ENCODE peak calls at places on chromosomes 7 and 10, in four cellular contexts. R, E, Z and L are unnamed samples.

GRCh38 chr7:85103352-85103751 is 83.5 kb downstream of the SEMA3D start:
- DNase-seq in R (no peak), E (no peak), Z (peak; percentile 23), L (no peak)

GRCh38 chr10:12735843-12736462 is 265.6 kb downstream of the CCDC3 start:
- DNase-seq in R (no peak), E (no peak), Z (no peak), L (no peak)

GRCh38 chr10:113620486-113620885 is 43.4 kb downstream of the NRAP start:
- DNase-seq in R (no peak), E (no peak), Z (no peak), L (no peak)

GRCh38 chr7:2707481-2707880 is 19.5 kb downstream of the AMZ1 start:
- DNase-seq in R (no peak), E (no peak), Z (no peak), L (no peak)

GRCh38 chr10:128173383-128173782 is 47.2 kb upstream of the MKI67 start:
- DNase-seq in R (peak; percentile 41), E (no peak), Z (peak; percentile 37), L (no peak)

GRCh38 chr7:129828078-129828762 is 124.5 kb downstream of the UBE2H start:
- DNase-seq in R (no peak), E (no peak), Z (no peak), L (no peak)

GRCh38 chr7:88377421-88377820 is 70.7 kb upstream of the STEAP4 start:
- DNase-seq in R (no peak), E (no peak), Z (peak; percentile 75), L (no peak)

GRCh38 chr7:43729214-43729923 is at the start of gene COA1:
- DNase-seq in R (peak; percentile 82), E (peak; percentile 83), Z (peak; percentile 95), L (peak; percentile 78)

GRCh38 chr7:493661-494251 is 25.9 kb downstream of the PDGFA start:
- DNase-seq in R (no peak), E (no peak), Z (no peak), L (no peak)

GRCh38 chr10:5400843-5401242 is 3.8 kb downstream of the TUBAL3 start:
- DNase-seq in R (no peak), E (no peak), Z (no peak), L (no peak)

GRCh38 chr7:37421820-37422219 is 26.8 kb downstream of the ELMO1 start:
- DNase-seq in R (no peak), E (no peak), Z (no peak), L (no peak)

GRCh38 chr7:158011941-158012340 is 575.7 kb downstream of the PTPRN2 start:
- DNase-seq in R (no peak), E (no peak), Z (no peak), L (no peak)

GRCh38 chr7:151243411-151244155 is 4.9 kb downstream of the SMARCD3 start:
- DNase-seq in R (no peak), E (no peak), Z (no peak), L (no peak)

GRCh38 chr10:12193193-12193592 is 2.5 kb downstream of the NUDT5 start:
- DNase-seq in R (no peak), E (no peak), Z (peak; percentile 77), L (no peak)

GRCh38 chr7:116138202-116138801 is 72.0 kb upstream of the TES start:
- DNase-seq in R (peak; percentile 52), E (peak; percentile 37), Z (peak; percentile 77), L (no peak)

GRCh38 chr10:1168763-1169162 is 112.6 kb downstream of the WDR37 start:
- DNase-seq in R (no peak), E (no peak), Z (no peak), L (no peak)

GRCh38 chr7:55545496-55545895 is 26.8 kb downstream of the VOPP1 start:
- DNase-seq in R (no peak), E (no peak), Z (peak; percentile 99), L (no peak)

GRCh38 chr10:5094265-5095205 is at the start of gene AKR1C3:
- DNase-seq in R (peak; percentile 78), E (no peak), Z (peak; percentile 82), L (no peak)

GRCh38 chr7:130334274-130334673 is 10.3 kb upstream of the CPA5 start:
- DNase-seq in R (no peak), E (no peak), Z (no peak), L (no peak)

GRCh38 chr7:79227035-79227434 is 226.4 kb downstream of the MAGI2 start:
- DNase-seq in R (no peak), E (no peak), Z (no peak), L (no peak)

GRCh38 chr10:14839305-14839695 is 1.2 kb downstream of the HSPA14 start:
- DNase-seq in R (no peak), E (no peak), Z (no peak), L (no peak)

GRCh38 chr10:14838582-14839304 is 637 bp downstream of the HSPA14 start:
- DNase-seq in R (peak; percentile 18), E (peak; percentile 39), Z (peak; percentile 24), L (peak; percentile 43)

GRCh38 chr10:14837003-14837755 is 658 bp downstream of the CDNF start:
- DNase-seq in R (peak; percentile 6), E (no peak), Z (peak; percentile 54), L (no peak)

GRCh38 chr10:14840178-14840577 is 2.1 kb downstream of the HSPA14 start:
- DNase-seq in R (no peak), E (no peak), Z (no peak), L (no peak)

GRCh38 chr10:14837756-14838581 is at the start of the genes CDNF, HSPA14 and MSANTD7:
- DNase-seq in R (peak; percentile 98), E (peak; percentile 99), Z (peak; percentile 99), L (peak; percentile 100)
- TF ChIP-seq CTCF in R (peak; percentile 13), E (no peak), Z (no peak), L (no peak)

GRCh38 chr7:35725280-35725680 is 30.3 kb upstream of the HERPUD2 start:
- DNase-seq in R (peak; percentile 30), E (peak; percentile 69), Z (no peak), L (no peak)
- TF ChIP-seq CTCF in R (peak; percentile 67), E (peak; percentile 62), Z (no peak), L (no peak)

GRCh38 chr10:34998940-34999339 is 91.2 kb downstream of the CUL2 start:
- DNase-seq in R (no peak), E (no peak), Z (no peak), L (no peak)

GRCh38 chr10:34995925-34996324 is 94.2 kb downstream of the CUL2 start:
- DNase-seq in R (no peak), E (no peak), Z (no peak), L (no peak)

GRCh38 chr10:34993782-34994181 is 96.4 kb downstream of the CUL2 start:
- DNase-seq in R (no peak), E (no peak), Z (no peak), L (no peak)

GRCh38 chr10:34996843-34997242 is 93.3 kb downstream of the CUL2 start:
- DNase-seq in R (no peak), E (no peak), Z (peak; percentile 13), L (no peak)

DNA sequence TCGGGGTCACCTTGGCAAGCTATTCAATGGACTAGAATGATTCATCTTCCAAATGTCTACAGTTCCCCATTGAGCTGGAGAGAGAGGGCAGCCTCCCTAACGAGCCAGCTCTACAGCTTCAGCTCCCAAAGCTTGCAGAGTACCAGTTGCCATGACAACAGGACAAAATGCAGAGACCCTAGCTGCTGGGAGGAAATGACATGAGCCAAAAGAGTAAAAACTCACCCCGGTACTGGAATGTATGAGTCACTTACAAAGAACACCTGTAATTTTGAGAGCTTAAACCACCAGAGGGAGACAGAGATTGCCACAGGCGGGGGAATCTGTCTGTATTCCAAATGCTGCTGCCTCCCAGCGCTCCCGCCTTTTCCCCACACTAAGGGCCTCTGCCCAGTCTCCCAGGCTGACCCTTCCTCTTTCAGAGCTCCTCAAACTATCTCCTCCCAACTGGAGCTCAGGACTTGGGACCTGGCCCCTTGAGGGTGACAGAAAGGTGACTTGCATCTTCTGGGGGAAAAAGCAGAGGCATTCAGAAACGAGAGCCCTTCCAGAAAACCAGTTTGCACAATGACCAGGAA is 95.5 kb downstream of the CUL2 start:
- DNase-seq in R (peak; percentile 79), E (peak; percentile 81), Z (peak; percentile 89), L (peak; percentile 56)
- TF ChIP-seq CTCF in R (peak; percentile 83), E (peak; percentile 55), Z (peak; percentile 83), L (peak; percentile 75)

GRCh38 chr7:135181261-135181928 is 10.9 kb upstream of the CYREN start:
- DNase-seq in R (no peak), E (no peak), Z (no peak), L (no peak)
- TF ChIP-seq CTCF in R (no peak), E (no peak), Z (no peak), L (no peak)

DNA sequence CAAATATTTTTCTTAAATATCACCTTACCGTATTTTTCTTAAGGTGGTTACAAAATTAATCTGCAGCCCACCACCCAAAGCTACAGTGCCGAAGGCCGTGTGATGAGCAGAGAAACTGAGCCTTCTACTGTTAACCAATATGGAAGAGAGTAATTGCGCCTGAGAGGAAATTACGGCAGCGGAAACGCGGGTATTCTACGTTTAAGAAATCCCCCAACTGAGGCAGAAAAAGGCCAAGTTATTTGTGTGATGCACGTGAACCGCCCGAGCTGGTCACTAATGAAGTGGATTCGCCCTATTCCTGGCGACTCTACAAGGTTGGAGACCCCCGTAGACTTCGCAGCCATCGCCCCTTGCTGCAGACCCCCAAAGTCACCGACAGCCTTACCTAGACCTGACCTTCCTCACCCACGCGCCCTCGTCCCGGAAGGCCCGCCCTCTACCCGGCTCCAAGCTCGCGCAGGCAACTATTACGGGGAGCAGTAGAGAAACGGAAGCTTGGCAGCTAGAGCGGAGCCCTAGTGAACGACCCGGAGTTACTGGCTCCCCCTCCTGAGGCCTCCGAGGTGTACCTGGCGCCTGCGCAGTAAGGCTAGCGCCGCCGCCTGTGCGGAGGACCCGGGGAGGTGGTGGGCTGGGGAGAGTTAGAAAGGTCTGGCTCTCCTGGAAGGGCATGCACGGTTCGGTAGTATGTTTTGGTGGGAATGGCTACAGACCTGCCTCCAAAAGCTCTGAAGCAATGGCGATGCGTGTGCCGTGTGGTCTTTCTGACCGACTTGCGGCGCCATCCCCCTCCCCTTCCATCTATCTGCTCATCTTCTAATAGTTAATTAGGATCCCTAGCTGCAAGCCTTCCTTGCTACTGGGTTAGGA is at the start of gene MRPS33:
- DNase-seq in R (peak; percentile 95), E (peak; percentile 95), Z (peak; percentile 96), L (peak; percentile 91)
- TF ChIP-seq CTCF in R (peak; percentile 98), E (peak; percentile 89), Z (peak; percentile 73), L (no peak)

DNA sequence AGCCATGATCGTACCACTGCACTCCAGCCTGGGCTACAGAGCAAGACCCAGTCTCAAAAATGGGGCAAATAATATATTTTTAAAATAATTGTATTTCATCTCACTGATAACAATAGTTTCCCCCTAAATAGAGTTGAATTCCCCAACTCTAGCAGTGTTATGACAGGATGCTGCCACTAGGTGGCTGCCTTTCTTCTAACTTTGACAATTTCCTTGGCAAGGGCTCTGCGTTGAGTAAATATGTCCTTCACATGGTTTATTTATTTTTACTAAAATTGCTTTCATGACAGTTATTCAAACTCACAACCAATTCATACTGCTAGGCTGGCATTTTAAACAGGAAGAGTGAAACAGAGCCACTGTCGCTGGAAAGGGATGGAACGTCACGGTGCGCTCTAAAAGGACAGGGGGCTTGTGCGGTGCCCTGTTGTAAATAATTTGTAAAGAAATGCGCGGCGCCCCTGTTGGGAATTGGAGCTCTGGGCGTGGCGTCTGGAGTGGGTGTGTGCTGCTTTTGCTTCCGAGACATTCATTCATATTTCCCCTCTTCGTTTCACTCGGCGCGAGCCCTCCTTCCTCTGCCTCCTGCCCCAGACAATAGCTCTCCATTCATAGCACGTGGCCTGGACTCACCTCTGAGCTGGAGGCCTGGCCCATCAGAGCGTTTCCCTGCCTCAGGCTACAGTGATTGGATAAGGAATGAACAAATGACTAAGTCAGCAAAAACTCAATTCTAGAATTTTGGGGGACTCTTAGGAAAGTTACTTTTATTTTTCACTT is 20.5 kb upstream of the PITRM1 start:
- DNase-seq in R (peak; percentile 29), E (peak; percentile 76), Z (peak; percentile 64), L (no peak)
- TF ChIP-seq CTCF in R (peak; percentile 59), E (peak; percentile 81), Z (peak; percentile 92), L (peak; percentile 99)

GRCh38 chr7:21568762-21569161 is 25.9 kb downstream of the DNAH11 start:
- DNase-seq in R (peak; percentile 2), E (no peak), Z (no peak), L (no peak)
- TF ChIP-seq CTCF in R (peak; percentile 35), E (peak; percentile 51), Z (peak; percentile 31), L (no peak)